ENCODE peak calls at places on chromosomes 4 and X, in ten cellular contexts. N is heart right ventricle, Q is pancreas, G is upper lobe of left lung, S is right cardiac atrium, C is heart left ventricle, R is cardiac muscle cell, E is BE2C, J is ovary, M is ascending aorta. H is an unnamed sample.

GRCh38 chrX:35622601-35623000 is 175.5 kb upstream of the MAGEB16 start:
- DNase-seq in N (no peak), Q (no peak), G (no peak), S (no peak), C (no peak), R (no peak), E (no peak), J (no peak), M (no peak), H (no peak)

GRCh38 chrX:71171110-71171801 is 26.6 kb downstream of the NLGN3 start:
- DNase-seq in N (no peak), Q (no peak), G (no peak), S (no peak), C (no peak), R (peak; percentile 72), E (no peak), J (no peak), M (no peak), H (no peak)

GRCh38 chr4:47639531-47639930 is 154.5 kb downstream of the ATP10D start:
- DNase-seq in N (no peak), Q (no peak), G (no peak), S (no peak), C (no peak), R (no peak), E (no peak), J (no peak), M (no peak), H (no peak)

GRCh38 chr4:16289872-16290554 is 63.7 kb upstream of the TAPT1 start:
- DNase-seq in N (peak; percentile 14), Q (no peak), G (no peak), S (no peak), C (no peak), R (peak; percentile 44), E (no peak), J (no peak), M (no peak), H (peak; percentile 86)

GRCh38 chr4:32488690-32489089 is 1768.5 kb downstream of the PCDH7 start:
- DNase-seq in N (no peak), Q (no peak), G (no peak), S (no peak), C (no peak), R (no peak), E (no peak), J (no peak), M (no peak), H (peak; percentile 18)

GRCh38 chrX:80181079-80181478 is 166.5 kb downstream of the TBX22 start:
- DNase-seq in N (no peak), Q (no peak), G (no peak), S (no peak), C (no peak), R (peak; percentile 1), E (peak; percentile 3), J (no peak), M (no peak), H (peak; percentile 22)

GRCh38 chr4:68466751-68467150 is 19.5 kb downstream of the TMPRSS11E start:
- DNase-seq in N (no peak), Q (no peak), G (no peak), S (no peak), C (no peak), R (no peak), E (no peak), J (no peak), M (no peak), H (no peak)

GRCh38 chr4:139734201-139734874 is 68.7 kb downstream of the MGST2 start:
- DNase-seq in N (no peak), Q (no peak), G (peak; percentile 49), S (no peak), C (no peak), R (no peak), E (no peak), J (no peak), M (peak; percentile 79), H (peak; percentile 5)

GRCh38 chrX:119189586-119189985 is 46.5 kb upstream of the PGRMC1 start:
- DNase-seq in N (peak; percentile 50), Q (no peak), G (no peak), S (peak; percentile 83), C (peak; percentile 68), R (peak; percentile 3), E (no peak), J (no peak), M (peak; percentile 69), H (no peak)

GRCh38 chr4:139560396-139561084 is 4.5 kb upstream of the SETD7 start:
- DNase-seq in N (no peak), Q (no peak), G (no peak), S (no peak), C (peak; percentile 43), R (no peak), E (peak; percentile 35), J (no peak), M (no peak), H (peak; percentile 73)

GRCh38 chr4:71472946-71473345 is 134.1 kb downstream of the SLC4A4 start:
- DNase-seq in N (no peak), Q (no peak), G (no peak), S (no peak), C (no peak), R (no peak), E (no peak), J (no peak), M (no peak), H (no peak)

GRCh38 chr4:34850983-34851382 is 1393.3 kb downstream of the ARAP2 start:
- DNase-seq in N (no peak), Q (no peak), G (no peak), S (no peak), C (no peak), R (no peak), E (no peak), J (no peak), M (no peak), H (no peak)

GRCh38 chr4:25467843-25468242 is 90.8 kb downstream of the ANAPC4 start:
- DNase-seq in N (no peak), Q (no peak), G (no peak), S (no peak), C (no peak), R (no peak), E (no peak), J (no peak), M (no peak), H (no peak)

GRCh38 chr4:183098080-183098722 is 856 bp upstream of the WWC2 start:
- DNase-seq in N (peak; percentile 51), Q (peak; percentile 70), G (peak; percentile 54), S (peak; percentile 86), C (peak; percentile 75), R (peak; percentile 69), E (peak; percentile 9), J (peak; percentile 75), M (peak; percentile 76), H (no peak)

GRCh38 chrX:110401142-110401541 is 42.5 kb downstream of the RTL9 start:
- DNase-seq in N (no peak), Q (no peak), G (no peak), S (no peak), C (no peak), R (no peak), E (no peak), J (no peak), M (no peak), H (no peak)
- H3K4me1 ChIP-seq in N (no peaks in the 10 kb centered on the region), Q (no peaks in the 10 kb centered on the region), G (no peaks in the 10 kb centered on the region), S (no peaks in the 10 kb centered on the region), C (no peaks in the 10 kb centered on the region), R (no peaks in the 10 kb centered on the region), E (no peaks in the 10 kb centered on the region), J (no peaks in the 10 kb centered on the region), M (no peaks in the 10 kb centered on the region), H (no peaks in the 10 kb centered on the region)

GRCh38 chr4:174398728-174399127 is 115.0 kb downstream of the CEP44 start:
- DNase-seq in N (no peak), Q (no peak), G (no peak), S (no peak), C (no peak), R (no peak), E (no peak), J (no peak), M (no peak), H (no peak)
- H3K4me1 ChIP-seq in N (no peaks in the 10 kb centered on the region), Q (no peaks in the 10 kb centered on the region), G (no peaks in the 10 kb centered on the region), S (peaks cover 1% of the 10 kb centered on the region), C (no peaks in the 10 kb centered on the region), R (peaks cover 3% of the 10 kb centered on the region), E (no peaks in the 10 kb centered on the region), J (no peaks in the 10 kb centered on the region), M (no peaks in the 10 kb centered on the region), H (no peaks in the 10 kb centered on the region)

DNA sequence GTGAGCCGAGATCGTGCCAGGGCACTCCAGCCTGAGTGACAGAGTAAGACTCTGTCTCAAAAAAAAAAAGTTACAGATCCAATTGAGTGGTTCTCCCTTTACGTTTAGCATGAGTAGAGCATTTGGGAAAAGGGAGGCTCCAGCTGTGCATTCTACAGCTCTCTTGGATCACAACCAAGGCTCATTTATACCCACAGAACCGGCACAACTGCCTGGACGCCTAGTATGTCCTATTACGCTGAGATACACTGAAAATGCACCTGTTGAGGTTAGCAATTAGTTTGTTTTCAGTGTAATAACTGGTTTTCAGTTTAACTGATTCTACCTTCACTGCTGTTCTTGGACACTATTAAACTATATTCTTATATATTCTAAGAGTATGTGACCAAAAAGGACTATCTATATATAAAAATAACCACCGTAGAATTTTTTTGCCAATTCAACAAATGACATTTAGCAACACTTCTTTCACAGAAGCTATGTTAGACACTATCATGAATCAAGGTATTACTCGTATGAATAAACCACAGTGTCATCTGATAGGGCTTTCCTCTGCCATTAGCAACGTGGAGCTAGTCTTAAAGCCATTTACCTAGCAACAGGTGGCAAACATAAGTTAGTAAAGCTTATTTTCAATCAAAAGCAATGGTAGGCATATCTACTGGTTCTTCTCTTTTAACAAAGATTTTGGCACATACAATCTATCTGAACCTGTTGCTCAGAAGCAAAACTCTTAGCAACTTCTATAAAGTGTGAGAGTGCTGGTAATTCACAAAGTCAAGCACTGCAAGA is 3.6 kb downstream of the OTUD4 start:
- DNase-seq in N (no peak), Q (no peak), G (no peak), S (no peak), C (no peak), R (no peak), E (no peak), J (no peak), M (no peak), H (no peak)
- H3K4me1 ChIP-seq in N (peaks cover 59% of the 10 kb centered on the region), Q (peaks cover 25% of the 10 kb centered on the region), G (peaks cover 36% of the 10 kb centered on the region), S (peaks cover 4% of the 10 kb centered on the region), C (peaks cover 4% of the 10 kb centered on the region), R (peaks cover 16% of the 10 kb centered on the region), E (no peaks in the 10 kb centered on the region), J (peaks cover 10% of the 10 kb centered on the region), M (no peaks in the 10 kb centered on the region), H (peaks cover 25% of the 10 kb centered on the region)

GRCh38 chr4:158775091-158775651 is 6.3 kb downstream of the FNIP2 start:
- DNase-seq in N (peak; percentile 34), Q (no peak), G (no peak), S (no peak), C (no peak), R (no peak), E (no peak), J (no peak), M (no peak), H (no peak)

GRCh38 chr4:158769175-158769831 is 477 bp downstream of the FNIP2 start:
- DNase-seq in N (no peak), Q (peak; percentile 62), G (peak; percentile 55), S (peak; percentile 86), C (peak; percentile 41), R (peak; percentile 33), E (peak; percentile 42), J (peak; percentile 68), M (peak; percentile 66), H (peak; percentile 28)

GRCh38 chr4:158770671-158771070 is 1.8 kb downstream of the FNIP2 start:
- DNase-seq in N (no peak), Q (no peak), G (no peak), S (no peak), C (no peak), R (no peak), E (no peak), J (no peak), M (no peak), H (no peak)

GRCh38 chr4:158768577-158769174 is at the start of gene FNIP2:
- DNase-seq in N (peak; percentile 85), Q (peak; percentile 86), G (peak; percentile 86), S (peak; percentile 95), C (peak; percentile 88), R (peak; percentile 91), E (peak; percentile 86), J (peak; percentile 89), M (peak; percentile 88), H (peak; percentile 82)

GRCh38 chr4:158771776-158772175 is 3.0 kb downstream of the FNIP2 start:
- DNase-seq in N (no peak), Q (no peak), G (no peak), S (no peak), C (no peak), R (no peak), E (no peak), J (no peak), M (no peak), H (no peak)
- H3K4me1 ChIP-seq in N (peaks cover 80% of the 10 kb centered on the region), Q (peaks cover 41% of the 10 kb centered on the region), G (peaks cover 33% of the 10 kb centered on the region), S (peaks cover 8% of the 10 kb centered on the region), C (peaks cover 14% of the 10 kb centered on the region), R (peaks cover 47% of the 10 kb centered on the region), E (no peaks in the 10 kb centered on the region), J (peaks cover 6% of the 10 kb centered on the region), M (no peaks in the 10 kb centered on the region), H (peaks cover 9% of the 10 kb centered on the region)